ENCODE peak calls at places on chromosomes 13 and 19, in nine cellular contexts. N, P, Z, W, B, Q, X, U and Y are unnamed samples. For H3K9me3, the result is how much of the 10 kb centered on the place peaks cover.

GRCh38 chr19:34712606-34713261 is 21.3 kb upstream of the ZNF181 start:
- DNase-seq in W (peak), P (peak), U (peak), B (peak), N (no peak), X (peak), Q (peak), Z (no peak), Y (peak)

GRCh38 chr19:3161453-3161852 is 17.1 kb upstream of the S1PR4 start:
- DNase-seq in Q (no peak), Z (no peak), U (no peak), N (peak), B (no peak), P (no peak), W (no peak), X (no peak), Y (no peak)

GRCh38 chr13:39196957-39197644 is 158.8 kb downstream of the NHLRC3 start:
- DNase-seq in N (no peak), W (no peak), X (no peak), P (no peak), Q (no peak), U (no peak), B (no peak), Z (no peak), Y (no peak)

GRCh38 chr13:93146584-93147292 is 79.9 kb upstream of the GPC6 start:
- DNase-seq in N (no peak), B (no peak), W (no peak), P (no peak), U (peak), X (no peak), Z (no peak), Q (no peak), Y (no peak)

GRCh38 chr13:108266316-108266936 is 3.1 kb upstream of the TNFSF13B start:
- DNase-seq in Z (no peak), X (no peak), N (no peak), W (no peak), P (no peak), Q (no peak), B (no peak), U (no peak), Y (no peak)

GRCh38 chr13:98856983-98857382 is 104.5 kb upstream of the SLC15A1 start:
- DNase-seq in Z (no peak), X (no peak), Q (peak), N (no peak), W (no peak), P (no peak), B (peak), U (no peak), Y (peak)

GRCh38 chr13:61756031-61756430 is 340.4 kb upstream of the PCDH20 start:
- DNase-seq in W (no peak), U (no peak), Q (no peak), Z (no peak), X (no peak), P (no peak), B (no peak), N (no peak), Y (no peak)

GRCh38 chr13:63403726-63404125 is 1988.1 kb upstream of the PCDH20 start:
- DNase-seq in U (no peak), X (no peak), B (no peak), P (no peak), Z (no peak), W (no peak), N (no peak), Q (no peak), Y (no peak)

GRCh38 chr13:69109891-69110525 is 997.6 kb upstream of the ATXN8OS start:
- DNase-seq in P (no peak), N (no peak), W (no peak), X (no peak), U (peak), Z (no peak), B (no peak), Q (no peak), Y (no peak)

GRCh38 chr13:59584902-59585670 is 578.6 kb downstream of the DIAPH3 start:
- DNase-seq in W (no peak), N (no peak), U (no peak), Q (no peak), P (no peak), B (no peak), X (no peak), Z (no peak), Y (no peak)

GRCh38 chr19:11138659-11139526 is 16.7 kb downstream of the SPC24 start:
- DNase-seq in B (peak), Z (peak), X (peak), P (peak), Q (peak), U (peak), N (peak), W (peak), Y (peak)

GRCh38 chr19:7887408-7888144 is 734 bp upstream of the LRRC8E start:
- DNase-seq in X (no peak), B (no peak), N (no peak), Z (no peak), Q (no peak), W (no peak), P (no peak), U (no peak), Y (no peak)

GRCh38 chr19:21505459-21506393 is at the start of gene ZNF429:
- DNase-seq in N (peak), B (peak), U (peak), Q (peak), X (peak), W (peak), Z (peak), P (peak), Y (peak)

GRCh38 chr19:1283207-1283916 is 2.3 kb upstream of the EFNA2 start:
- DNase-seq in Q (no peak), W (no peak), X (no peak), Z (no peak), N (no peak), B (no peak), P (peak), U (no peak), Y (no peak)

GRCh38 chr19:30555788-30556110 is 183.6 kb downstream of the ZNF536 start:
- DNase-seq in W (no peak), X (no peak), N (no peak), Q (no peak), P (no peak), Z (no peak), U (no peak), B (no peak), Y (no peak)

GRCh38 chr13:100513987-100514670 is 74.5 kb downstream of the GGACT start:
- DNase-seq in X (no peak), W (no peak), N (no peak), P (no peak), Q (no peak), Z (no peak), B (no peak), U (no peak), Y (no peak)

GRCh38 chr19:48474084-48474592 is 5.0 kb downstream of the CYTH2 start:
- DNase-seq in Z (no peak), W (no peak), B (no peak), X (no peak), U (no peak), N (no peak), Q (no peak), P (no peak), Y (no peak)

GRCh38 chr19:39915101-39915847 is 19.2 kb downstream of the FCGBP start:
- DNase-seq in W (no peak), N (no peak), U (no peak), X (no peak), Z (no peak), P (peak), Q (no peak), B (peak), Y (no peak)

GRCh38 chr13:24180743-24181384 is 20.3 kb downstream of the SPATA13 start:
- DNase-seq in U (no peak), Z (no peak), Q (no peak), W (no peak), P (no peak), B (no peak), X (no peak), N (no peak), Y (no peak)

GRCh38 chr13:108188260-108188659 is 27.1 kb downstream of the LIG4 start:
- DNase-seq in N (no peak), B (no peak), X (no peak), Z (no peak), P (no peak), U (no peak), W (no peak), Q (no peak), Y (no peak)

GRCh38 chr19:28705008-28705407 is 507.9 kb downstream of the UQCRFS1 start:
- DNase-seq in B (no peak), W (no peak), Z (no peak), Q (no peak), X (peak), U (peak), P (no peak), N (no peak), Y (no peak)

GRCh38 chr19:51158474-51159129 is 16.5 kb downstream of the SIGLEC7 start:
- DNase-seq in Q (peak), B (peak), U (peak), W (no peak), Z (peak), X (peak), N (no peak), P (peak), Y (no peak)

GRCh38 chr13:70203661-70204229 is 95.5 kb upstream of the KLHL1 start:
- DNase-seq in X (no peak), N (no peak), B (no peak), Z (no peak), P (no peak), W (no peak), U (peak), Q (no peak), Y (no peak)

GRCh38 chr19:55962186-55962585 is 14.6 kb downstream of the NLRP8 start:
- DNase-seq in U (no peak), P (no peak), W (no peak), B (no peak), X (no peak), N (no peak), Z (no peak), Q (no peak), Y (no peak)
- H3K9me3 ChIP-seq in U (under half), P (under half), W (under half), B (under half), X (under half), N (under half), Z (under half), Q (under half), Y (under half)

DNA sequence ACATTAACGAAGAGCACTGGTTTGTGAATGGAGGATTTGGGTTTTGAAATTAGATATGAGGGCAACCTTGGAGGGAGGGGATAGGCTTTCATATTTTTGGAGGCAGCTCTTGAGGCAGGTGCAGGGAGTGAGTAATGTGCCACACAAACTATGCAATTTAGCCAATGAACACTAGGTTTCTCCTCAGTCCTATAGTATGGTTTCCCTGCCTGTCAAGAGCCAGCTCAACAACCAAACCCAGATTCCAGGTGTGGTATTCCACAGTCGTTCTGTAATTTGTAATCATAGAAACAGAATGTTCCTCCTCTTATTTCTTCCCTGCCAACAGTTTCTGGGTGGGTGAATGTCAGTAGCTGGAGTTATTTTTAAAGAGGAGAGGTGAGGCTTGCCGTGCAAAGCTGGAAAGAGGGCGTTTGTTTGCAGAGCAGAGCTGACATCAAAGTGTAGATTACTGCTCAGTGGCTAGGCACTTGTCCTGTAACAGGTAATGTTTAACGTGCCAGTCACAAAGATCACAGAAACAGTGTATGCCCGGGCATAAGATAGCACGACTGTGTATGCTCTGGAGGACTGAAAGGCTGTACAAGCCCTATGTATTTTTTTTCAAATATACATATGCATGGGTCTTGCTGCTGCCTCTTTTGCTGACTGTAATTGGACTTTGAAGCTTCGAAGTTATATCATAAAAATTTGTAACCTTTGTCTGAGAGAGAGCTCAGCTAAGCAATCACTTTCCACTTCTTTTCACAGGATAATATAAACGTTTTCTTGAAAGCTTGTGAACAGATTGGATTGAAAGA is 124.3 kb downstream of the LMO7 start:
- DNase-seq in W (peak), B (no peak), U (peak), X (peak), N (no peak), Z (no peak), Q (no peak), P (peak), Y (no peak)
- H3K4me3 ChIP-seq in W (peak), B (no peak), U (no peak), X (peak), N (peak), Z (peak), Q (peak), P (peak), Y (no peak)

GRCh38 chr13:48585456-48585840 is 52.6 kb upstream of the RCBTB2 start:
- DNase-seq in U (peak), Q (no peak), N (no peak), W (peak), B (no peak), X (no peak), P (peak), Z (no peak), Y (peak)

GRCh38 chr13:48586591-48587103 is 53.8 kb upstream of the RCBTB2 start:
- DNase-seq in B (peak), N (peak), Z (peak), X (no peak), U (no peak), P (no peak), W (peak), Q (peak), Y (peak)

GRCh38 chr13:48591889-48592725 is 59.2 kb upstream of the RCBTB2 start:
- DNase-seq in B (no peak), X (no peak), W (no peak), Z (no peak), U (no peak), P (no peak), Q (no peak), N (no peak), Y (no peak)

GRCh38 chr13:48590141-48590863 is 57.4 kb upstream of the RCBTB2 start:
- DNase-seq in U (no peak), X (no peak), Q (no peak), B (no peak), N (no peak), Z (no peak), P (no peak), W (no peak), Y (no peak)

GRCh38 chr13:48588120-48588519 is 55.2 kb upstream of the RCBTB2 start:
- DNase-seq in N (no peak), Z (no peak), P (no peak), U (no peak), X (no peak), W (no peak), Q (no peak), B (no peak), Y (no peak)
- H3K9me3 ChIP-seq in N (under half), Z (under half), P (under half), U (under half), X (under half), W (under half), Q (under half), B (under half), Y (under half)

GRCh38 chr19:17340302-17340870 is 3.0 kb downstream of the GTPBP3 start:
- DNase-seq in U (no peak), W (no peak), N (no peak), Z (no peak), B (peak), P (peak), Q (no peak), X (no peak), Y (no peak)
- H3K4me3 ChIP-seq in U (no peak), W (no peak), N (no peak), Z (no peak), B (no peak), P (no peak), Q (no peak), X (no peak), Y (no peak)

DNA sequence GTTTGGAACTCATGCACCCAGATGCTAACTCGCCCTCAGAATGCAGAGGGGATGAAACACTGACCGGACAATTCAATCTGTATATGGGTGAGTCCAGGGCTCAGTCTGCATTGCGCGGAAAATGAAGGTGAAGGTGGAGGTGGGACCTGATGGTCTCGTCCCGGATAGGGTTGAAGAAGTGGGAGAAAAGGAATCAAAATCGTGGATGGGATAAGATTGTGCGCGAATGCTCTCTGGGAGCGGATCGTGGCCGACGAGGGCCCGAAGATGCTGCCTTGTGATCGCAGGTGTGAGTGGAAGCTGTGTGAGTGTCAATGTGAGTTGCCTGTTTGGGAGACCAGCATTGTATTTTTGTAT is 594 bp upstream of the ZNF850 start:
- DNase-seq in W (no peak), N (no peak), U (no peak), P (no peak), B (no peak), Z (no peak), Q (no peak), X (no peak), Y (no peak)
- H3K9me3 ChIP-seq in W (under half), N (under half), U (under half), P (under half), B (under half), Z (under half), Q (under half), X (under half), Y (under half)

GRCh38 chr13:35293579-35293978 is 182.9 kb downstream of the MAB21L1 start:
- DNase-seq in B (no peak), Q (no peak), Z (no peak), P (no peak), W (no peak), X (no peak), U (no peak), N (no peak), Y (no peak)
- H3K4me3 ChIP-seq in B (no peak), Q (no peak), Z (no peak), P (no peak), W (no peak), X (no peak), U (no peak), N (no peak), Y (no peak)

GRCh38 chr19:6852001-6852400 is 35.4 kb upstream of the ADGRE1 start:
- DNase-seq in P (no peak), W (no peak), B (no peak), U (no peak), Z (no peak), N (peak), Q (no peak), X (no peak), Y (no peak)
- H3K9me3 ChIP-seq in P (under half), W (under half), B (under half), U (under half), Z (under half), N (under half), Q (under half), X (under half), Y (under half)

DNA sequence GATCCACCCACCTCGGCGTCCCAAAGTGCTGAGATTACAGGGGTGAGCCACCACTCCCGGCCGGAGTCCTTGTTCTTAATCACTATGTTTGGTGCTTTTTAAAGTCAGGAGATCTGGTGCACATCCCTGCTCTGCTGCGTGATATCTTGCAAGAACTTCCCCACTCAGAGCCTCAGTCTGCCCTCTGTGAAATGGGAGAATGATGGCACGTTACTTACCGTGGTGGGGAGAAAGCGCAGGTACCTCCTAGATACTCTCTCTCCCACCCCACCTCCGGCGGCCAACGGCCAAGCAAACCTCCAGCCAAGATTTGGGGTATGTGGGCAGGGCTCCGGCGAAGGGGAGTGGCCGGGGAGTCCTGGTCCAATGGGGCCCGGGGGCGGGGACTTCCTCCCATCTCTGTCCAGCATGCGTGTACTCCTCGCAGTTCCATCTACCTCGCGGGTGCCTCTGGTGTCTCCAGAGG is at the start of gene RYR1:
- DNase-seq in X (peak), Q (peak), B (peak), P (peak), W (peak), N (peak), U (peak), Z (peak), Y (no peak)
- H3K4me3 ChIP-seq in X (peak), Q (no peak), B (no peak), P (no peak), W (no peak), N (no peak), U (peak), Z (peak), Y (no peak)

DNA sequence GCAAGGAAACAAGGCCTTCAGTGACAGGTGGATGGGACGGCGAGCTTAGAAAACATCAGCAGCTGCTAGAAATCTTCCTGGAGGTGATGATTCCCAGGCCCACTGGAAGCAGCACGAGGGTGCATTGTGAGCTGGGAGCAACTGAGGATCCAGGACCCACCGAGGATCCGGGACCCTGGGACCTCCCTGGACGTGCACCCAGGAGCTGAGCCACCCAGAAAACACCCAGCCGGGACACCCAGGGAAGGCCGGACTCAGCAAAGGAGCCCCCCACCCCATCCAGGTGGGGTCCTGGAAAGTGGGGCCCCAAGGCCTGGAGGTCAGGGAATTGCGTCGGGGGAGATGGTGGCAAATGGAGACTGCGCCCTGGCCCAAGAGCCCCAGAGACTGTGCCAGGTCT is 22.3 kb upstream of the SPACA7 start:
- DNase-seq in P (no peak), N (no peak), Q (no peak), Z (no peak), B (no peak), X (no peak), W (no peak), U (no peak), Y (no peak)
- H3K9me3 ChIP-seq in P (under half), N (under half), Q (under half), Z (under half), B (under half), X (under half), W (under half), U (under half), Y (under half)

GRCh38 chr19:53906211-53907192 is 2.6 kb upstream of the CACNG7 start:
- DNase-seq in U (peak), Z (peak), N (peak), B (peak), X (peak), Q (no peak), W (peak), P (peak), Y (no peak)
- H3K4me3 ChIP-seq in U (no peak), Z (no peak), N (no peak), B (no peak), X (no peak), Q (no peak), W (no peak), P (no peak), Y (no peak)